ENCODE peak calls at places on chromosomes 13 and 19, in seven cellular contexts. S is non-pigmented ciliary epithelial cell; W is Peyer's patch; U is stimulated activated CD8-positive, alpha-beta memory T cell treated with anti-CD3 and anti-CD28 coated beads, Interleukin-4, amount 100 ng/mL, for 24 hours; H is NCI-H1417; C is breast epithelium; P is DMS53. D is an unnamed sample.
A peak's percentile ranks its signal among the peaks of the same experiment; 100 is the strongest.

GRCh38 chr13:85316501-85316900 is 482.7 kb downstream of the SLITRK6 start:
- DNase-seq in S (no peak), W (no peak), U (no peak), H (no peak), C (no peak), P (no peak), D (no peak)

GRCh38 chr19:29668746-29669609 is 3.7 kb downstream of the PLEKHF1 start:
- DNase-seq in S (no peak), W (no peak), U (no peak), H (no peak), C (peak; percentile 40), P (no peak), D (no peak)

GRCh38 chr13:35621989-35622388 is 145.5 kb upstream of the MAB21L1 start:
- DNase-seq in S (no peak), W (no peak), U (no peak), H (no peak), C (no peak), P (peak; percentile 91), D (no peak)

GRCh38 chr13:71799320-71799719 is 67.7 kb downstream of the DACH1 start:
- DNase-seq in S (no peak), W (no peak), U (no peak), H (no peak), C (no peak), P (no peak), D (no peak)

GRCh38 chr13:79874396-79875360 is 393.7 kb downstream of the NDFIP2 start:
- DNase-seq in S (no peak), W (no peak), U (no peak), H (no peak), C (no peak), P (no peak), D (no peak)

GRCh38 chr19:45117666-45118065 is 24.7 kb downstream of the PPP1R37 start:
- DNase-seq in S (no peak), W (no peak), U (no peak), H (peak; percentile 66), C (peak; percentile 77), P (peak; percentile 60), D (no peak)

GRCh38 chr13:82330499-82330898 is 1551.8 kb downstream of the SLITRK1 start:
- DNase-seq in S (no peak), W (no peak), U (no peak), H (no peak), C (no peak), P (peak; percentile 10), D (no peak)

GRCh38 chr13:79589605-79590511 is 108.9 kb downstream of the NDFIP2 start:
- DNase-seq in S (no peak), W (no peak), U (no peak), H (no peak), C (no peak), P (no peak), D (no peak)

GRCh38 chr13:112128052-112128610 is 61.2 kb downstream of the SOX1 start:
- DNase-seq in S (no peak), W (no peak), U (no peak), H (no peak), C (peak; percentile 35), P (no peak), D (peak; percentile 45)

GRCh38 chr19:16330811-16331690 is 6.4 kb downstream of the KLF2 start:
- DNase-seq in S (no peak), W (no peak), U (no peak), H (no peak), C (no peak), P (peak; percentile 38), D (no peak)

GRCh38 chr13:54536112-54536511 is 1507.5 kb downstream of the OLFM4 start:
- DNase-seq in S (no peak), W (no peak), U (no peak), H (no peak), C (no peak), P (peak; percentile 66), D (no peak)

GRCh38 chr19:55041627-55042343 is 3.7 kb upstream of the GP6 start:
- DNase-seq in S (no peak), W (no peak), U (no peak), H (no peak), C (no peak), P (no peak), D (no peak)

GRCh38 chr19:5443723-5444122 is 11.5 kb upstream of the ZNRF4 start:
- DNase-seq in S (no peak), W (no peak), U (no peak), H (no peak), C (no peak), P (no peak), D (no peak)

GRCh38 chr19:40663712-40664692 is 26.4 kb downstream of the NUMBL start:
- DNase-seq in S (no peak), W (peak; percentile 40), U (no peak), H (no peak), C (no peak), P (peak; percentile 46), D (no peak)

D was measured in ascending aorta.